ENCODE peak calls at places on chromosomes 3 and 15, in nine cellular contexts. W is adrenal gland, Y is A549, Q is GM12878, E is sigmoid colon, B is GM12892, D is H54, R is body of pancreas, F is endothelial cell of umbilical vein. N is an unnamed sample.

GRCh38 chr15:30984542-30984941 is 6.9 kb downstream of the MTMR10 start:
- DNase-seq in Q (no peak), F (peak; percentile 49), B (no peak), Y (no peak), E (no peak), D (no peak), W (no peak), R (no peak), N (no peak)

GRCh38 chr3:14001136-14001535 is 121.3 kb upstream of the WNT7A start:
- DNase-seq in Y (no peak), R (no peak), D (no peak), B (no peak), W (no peak), Q (no peak), E (no peak), F (no peak), N (no peak)

GRCh38 chr15:86865920-86866319 is 786.2 kb downstream of the AGBL1 start:
- DNase-seq in Q (no peak), B (no peak), Y (no peak), E (no peak), F (no peak), D (no peak), W (no peak), R (no peak), N (no peak)

GRCh38 chr3:127775398-127776109 is 46.8 kb downstream of the MGLL start:
- DNase-seq in Y (no peak), R (no peak), W (no peak), D (no peak), Q (no peak), F (peak; percentile 61), B (no peak), E (peak; percentile 81), N (no peak)

GRCh38 chr3:195128255-195129071 is 142.5 kb downstream of the XXYLT1 start:
- DNase-seq in F (peak; percentile 69), W (no peak), E (no peak), D (no peak), Q (no peak), R (no peak), B (no peak), Y (no peak), N (no peak)

GRCh38 chr3:30941342-30941741 is 46.9 kb upstream of the GADL1 start:
- DNase-seq in D (no peak), F (no peak), Q (no peak), E (no peak), R (no peak), W (no peak), B (no peak), Y (no peak), N (no peak)

GRCh38 chr3:113354307-113354706 is 87.0 kb downstream of the CFAP44 start:
- DNase-seq in E (no peak), D (no peak), B (no peak), F (no peak), Q (no peak), W (no peak), R (no peak), Y (no peak), N (no peak)

GRCh38 chr3:23950303-23950702 is 5.2 kb downstream of the NR1D2 start:
- DNase-seq in B (no peak), Y (no peak), F (no peak), W (no peak), R (no peak), E (no peak), Q (no peak), D (no peak), N (no peak)

GRCh38 chr15:91694131-91694828 is 159.2 kb upstream of the SLCO3A1 start:
- DNase-seq in R (no peak), B (no peak), D (no peak), F (no peak), Q (no peak), Y (no peak), W (no peak), E (peak; percentile 78), N (no peak)

GRCh38 chr15:51876169-51876568 is 46.7 kb downstream of the TMOD3 start:
- DNase-seq in Q (no peak), D (no peak), R (no peak), E (no peak), B (no peak), F (no peak), W (no peak), Y (no peak), N (no peak)

GRCh38 chr15:51879555-51879954 is 50.1 kb downstream of the TMOD3 start:
- DNase-seq in F (no peak), B (no peak), Q (no peak), D (no peak), R (no peak), W (no peak), E (no peak), Y (no peak), N (no peak)

GRCh38 chr15:51874751-51875644 is 45.5 kb downstream of the TMOD3 start:
- DNase-seq in Q (no peak), R (no peak), D (peak; percentile 30), E (peak; percentile 67), Y (peak; percentile 85), B (no peak), F (peak; percentile 92), W (no peak), N (peak; percentile 31)

GRCh38 chr15:51883436-51883835 is 54.0 kb downstream of the TMOD3 start:
- DNase-seq in Q (no peak), R (no peak), E (no peak), B (no peak), Y (no peak), W (no peak), F (no peak), D (no peak), N (no peak)

DNA sequence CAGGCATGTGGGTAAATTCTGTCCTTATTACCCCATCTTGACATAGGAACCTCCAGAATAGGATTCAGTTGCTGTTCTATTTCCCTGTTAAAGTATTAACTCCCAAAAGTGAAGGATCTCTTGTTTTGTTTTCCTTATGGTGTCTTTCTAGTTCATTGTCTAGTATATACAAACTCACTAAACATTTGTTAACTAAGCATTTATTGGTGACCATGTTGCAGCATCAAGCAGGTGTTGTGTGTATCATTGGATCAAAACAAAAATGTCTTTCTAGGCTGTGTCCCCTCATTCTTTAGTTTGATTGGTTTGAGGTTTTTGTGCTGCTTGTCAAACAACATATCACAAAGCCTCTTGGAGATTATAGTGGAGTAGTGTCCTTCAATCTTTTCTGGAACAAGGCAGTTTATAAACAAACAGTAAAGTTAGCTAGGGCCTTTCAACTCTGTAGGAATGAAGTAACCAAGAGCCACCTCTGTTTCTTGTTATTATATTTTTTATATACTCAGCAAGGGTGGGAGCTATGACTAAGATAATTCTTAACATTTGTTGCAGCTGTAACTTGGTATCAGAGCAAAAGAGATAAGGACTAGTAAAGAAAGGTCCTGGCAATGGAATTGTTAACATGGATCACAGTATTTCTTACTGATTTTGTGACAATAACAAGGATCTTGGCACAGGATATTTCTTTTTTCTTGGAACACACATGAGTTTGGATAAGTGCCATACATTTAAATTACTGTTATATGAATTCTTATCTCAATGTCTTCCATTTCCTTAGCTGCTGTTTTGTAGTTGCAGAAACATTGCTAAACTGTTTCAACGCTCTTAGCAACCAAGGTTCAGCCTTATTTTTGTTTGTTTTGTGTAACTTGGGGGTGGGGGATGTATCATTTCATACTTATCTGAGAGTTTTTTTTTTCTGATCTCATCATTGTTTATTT is 49.3 kb downstream of the TMOD3 start:
- DNase-seq in R (no peak), Y (no peak), B (no peak), Q (no peak), W (no peak), F (peak; percentile 98), D (no peak), E (no peak), N (no peak)
- TF ChIP-seq POLR2A in R (no peak), Y (no peak), B (no peak), Q (no peak), W (no peak), F (peak; percentile 51), D (no peak), E (no peak), N (no peak)

GRCh38 chr3:12192655-12193484 is 34.2 kb upstream of the TIMP4 start:
- DNase-seq in E (no peak), F (no peak), R (no peak), W (no peak), B (no peak), Q (no peak), Y (no peak), D (no peak), N (no peak)

GRCh38 chr3:12195231-12195630 is 36.5 kb upstream of the TIMP4 start:
- DNase-seq in D (no peak), Q (no peak), W (no peak), E (no peak), F (no peak), B (no peak), R (no peak), Y (no peak), N (no peak)

GRCh38 chr3:12193485-12194165 is 34.9 kb upstream of the TIMP4 start:
- DNase-seq in R (no peak), Y (peak; percentile 77), Q (peak; percentile 75), F (peak; percentile 79), D (peak; percentile 45), E (no peak), B (no peak), W (peak; percentile 56), N (peak; percentile 44)

GRCh38 chr3:12194669-12195161 is 36.0 kb upstream of the TIMP4 start:
- DNase-seq in Y (peak; percentile 73), Q (no peak), R (no peak), W (no peak), F (no peak), D (no peak), E (no peak), B (no peak), N (peak; percentile 66)

GRCh38 chr3:12194209-12194608 is 35.5 kb upstream of the TIMP4 start:
- DNase-seq in B (no peak), Y (no peak), E (no peak), F (peak; percentile 34), W (no peak), D (no peak), R (no peak), Q (peak; percentile 81), N (no peak)
- TF ChIP-seq POLR2A in B (no peak), Y (no peak), E (no peak), F (no peak), W (no peak), D (no peak), R (no peak), Q (no peak), N (no peak)

DNA sequence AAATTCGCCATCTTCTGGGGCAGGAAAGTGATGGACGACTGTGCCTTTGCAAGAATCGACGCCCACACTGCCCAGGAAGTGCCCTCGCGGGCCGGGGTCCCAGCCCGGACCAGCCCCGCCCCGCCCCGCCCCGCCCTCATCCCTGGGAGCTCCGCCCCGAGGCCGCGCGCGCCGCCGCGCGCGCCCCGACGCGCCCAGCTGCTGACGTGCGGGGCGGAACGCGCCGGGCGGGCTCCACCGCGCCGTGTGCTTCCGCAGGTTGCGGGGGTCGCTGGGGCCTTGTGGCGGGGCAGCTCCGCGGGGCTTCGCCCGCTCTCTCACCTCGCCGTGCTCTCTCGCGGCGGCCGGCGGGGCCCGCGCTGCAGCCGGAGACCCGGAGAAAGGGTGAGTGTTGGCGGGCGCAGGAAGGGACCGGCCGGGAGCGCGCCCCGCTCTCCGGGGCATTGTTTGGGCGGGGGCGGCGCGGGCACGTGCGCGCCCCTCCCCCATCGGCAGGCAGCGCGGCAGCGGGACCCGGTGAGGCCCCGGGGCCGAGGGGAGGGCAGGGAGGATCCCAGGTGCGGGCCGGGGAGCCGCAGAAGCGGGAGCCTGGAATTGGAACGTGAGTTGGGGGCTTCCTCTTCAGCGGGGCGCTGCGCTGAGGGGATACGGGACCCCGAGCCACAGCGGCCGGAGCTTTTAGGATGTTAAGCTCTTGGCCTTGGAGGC is at the start of gene YEATS2:
- DNase-seq in B (peak; percentile 92), Q (no peak), Y (peak; percentile 76), F (peak; percentile 66), E (peak; percentile 68), R (peak; percentile 52), D (peak; percentile 94), W (peak; percentile 52), N (peak; percentile 63)
- TF ChIP-seq POLR2A in B (peak; percentile 80), Q (peak; percentile 81), Y (peak; percentile 73), F (peak; percentile 81), E (no peak), R (peak; percentile 48), D (peak; percentile 75), W (no peak), N (no peak)

GRCh38 chr15:29432191-29433049 is 162.8 kb upstream of the NSMCE3 start:
- DNase-seq in E (no peak), B (no peak), D (no peak), W (no peak), Q (no peak), R (no peak), F (no peak), Y (no peak), N (no peak)
- TF ChIP-seq POLR2A in E (no peak), B (no peak), D (no peak), W (no peak), Q (no peak), R (no peak), F (no peak), Y (peak; percentile 9), N (no peak)

N was measured in stomach.